ENCODE peak calls at places on chromosomes 11 and 22, in eight cellular contexts. One of them, this sample, is unnamed.

GRCh38 chr11:107713009-107713408 is 1.2 kb upstream of the SLN start:
- DNase-seq in LoVo: no peak
- DNase-seq in NCI-H1092 treated with DMSO at 0.1 percent for 48 hours: peak
- DNase-seq in MCF 10A: no peak
- DNase-seq in activated T-helper 1 cell treated with anti-CD3 and anti-CD28 coated beads, Interleukin-12 subunit alpha, Interleukin-12 subunit beta, Interleukin-2, Interleukin-4 antibody, amounts not matched to agents 30 ng/mL and 10 ng/mL and 1 ng/mL, durations not matched to agents 14 hours and 24 hours and 36 hours: no peak
- DNase-seq in K562: no peak
- DNase-seq in GM04504: no peak
- DNase-seq in glutamatergic neuron: no peak
- DNase-seq in this sample: no peak

GRCh38 chr11:19935507-19935906 is 222.9 kb downstream of the NAV2 start:
- DNase-seq in K562: no peak
- DNase-seq in NCI-H1092 treated with DMSO at 0.1 percent for 48 hours: no peak
- DNase-seq in activated T-helper 1 cell treated with anti-CD3 and anti-CD28 coated beads, Interleukin-12 subunit alpha, Interleukin-12 subunit beta, Interleukin-2, Interleukin-4 antibody, amounts not matched to agents 30 ng/mL and 10 ng/mL and 1 ng/mL, durations not matched to agents 14 hours and 24 hours and 36 hours: no peak
- DNase-seq in MCF 10A: no peak
- DNase-seq in glutamatergic neuron: no peak
- DNase-seq in GM04504: peak
- DNase-seq in LoVo: peak
- DNase-seq in this sample: peak

GRCh38 chr11:102849319-102849718 is 5.9 kb upstream of the MMP3 start:
- DNase-seq in K562: no peak
- DNase-seq in LoVo: peak
- DNase-seq in GM04504: peak
- DNase-seq in NCI-H1092 treated with DMSO at 0.1 percent for 48 hours: no peak
- DNase-seq in activated T-helper 1 cell treated with anti-CD3 and anti-CD28 coated beads, Interleukin-12 subunit alpha, Interleukin-12 subunit beta, Interleukin-2, Interleukin-4 antibody, amounts not matched to agents 30 ng/mL and 10 ng/mL and 1 ng/mL, durations not matched to agents 14 hours and 24 hours and 36 hours: no peak
- DNase-seq in glutamatergic neuron: no peak
- DNase-seq in MCF 10A: peak
- DNase-seq in this sample: no peak

GRCh38 chr11:57429946-57430345 is 3.0 kb upstream of the SLC43A3 start:
- DNase-seq in LoVo: no peak
- DNase-seq in glutamatergic neuron: no peak
- DNase-seq in NCI-H1092 treated with DMSO at 0.1 percent for 48 hours: peak
- DNase-seq in activated T-helper 1 cell treated with anti-CD3 and anti-CD28 coated beads, Interleukin-12 subunit alpha, Interleukin-12 subunit beta, Interleukin-2, Interleukin-4 antibody, amounts not matched to agents 30 ng/mL and 10 ng/mL and 1 ng/mL, durations not matched to agents 14 hours and 24 hours and 36 hours: no peak
- DNase-seq in MCF 10A: no peak
- DNase-seq in GM04504: no peak
- DNase-seq in K562: no peak
- DNase-seq in this sample: no peak

GRCh38 chr11:72741429-72741833 is 10.8 kb downstream of the ARAP1 start:
- DNase-seq in activated T-helper 1 cell treated with anti-CD3 and anti-CD28 coated beads, Interleukin-12 subunit alpha, Interleukin-12 subunit beta, Interleukin-2, Interleukin-4 antibody, amounts not matched to agents 30 ng/mL and 10 ng/mL and 1 ng/mL, durations not matched to agents 14 hours and 24 hours and 36 hours: no peak
- DNase-seq in K562: peak
- DNase-seq in GM04504: no peak
- DNase-seq in LoVo: no peak
- DNase-seq in NCI-H1092 treated with DMSO at 0.1 percent for 48 hours: no peak
- DNase-seq in MCF 10A: peak
- DNase-seq in glutamatergic neuron: no peak
- DNase-seq in this sample: peak

GRCh38 chr22:19805821-19806212 is 45.2 kb downstream of the TBX1 start:
- DNase-seq in GM04504: no peak
- DNase-seq in MCF 10A: peak
- DNase-seq in LoVo: no peak
- DNase-seq in activated T-helper 1 cell treated with anti-CD3 and anti-CD28 coated beads, Interleukin-12 subunit alpha, Interleukin-12 subunit beta, Interleukin-2, Interleukin-4 antibody, amounts not matched to agents 30 ng/mL and 10 ng/mL and 1 ng/mL, durations not matched to agents 14 hours and 24 hours and 36 hours: no peak
- DNase-seq in glutamatergic neuron: no peak
- DNase-seq in NCI-H1092 treated with DMSO at 0.1 percent for 48 hours: no peak
- DNase-seq in K562: no peak
- DNase-seq in this sample: no peak

GRCh38 chr22:30212363-30212995 is 34.1 kb downstream of the LIF start:
- DNase-seq in K562: peak
- DNase-seq in MCF 10A: peak
- DNase-seq in GM04504: peak
- DNase-seq in glutamatergic neuron: no peak
- DNase-seq in LoVo: peak
- DNase-seq in activated T-helper 1 cell treated with anti-CD3 and anti-CD28 coated beads, Interleukin-12 subunit alpha, Interleukin-12 subunit beta, Interleukin-2, Interleukin-4 antibody, amounts not matched to agents 30 ng/mL and 10 ng/mL and 1 ng/mL, durations not matched to agents 14 hours and 24 hours and 36 hours: no peak
- DNase-seq in NCI-H1092 treated with DMSO at 0.1 percent for 48 hours: no peak
- DNase-seq in this sample: peak

GRCh38 chr11:96942855-96943254 is 553.0 kb downstream of the JRKL start:
- DNase-seq in glutamatergic neuron: no peak
- DNase-seq in MCF 10A: no peak
- DNase-seq in K562: no peak
- DNase-seq in GM04504: no peak
- DNase-seq in LoVo: no peak
- DNase-seq in activated T-helper 1 cell treated with anti-CD3 and anti-CD28 coated beads, Interleukin-12 subunit alpha, Interleukin-12 subunit beta, Interleukin-2, Interleukin-4 antibody, amounts not matched to agents 30 ng/mL and 10 ng/mL and 1 ng/mL, durations not matched to agents 14 hours and 24 hours and 36 hours: no peak
- DNase-seq in NCI-H1092 treated with DMSO at 0.1 percent for 48 hours: no peak
- DNase-seq in this sample: no peak

GRCh38 chr11:44788536-44789227 is 61.9 kb downstream of the TSPAN18 start:
- DNase-seq in GM04504: no peak
- DNase-seq in K562: no peak
- DNase-seq in NCI-H1092 treated with DMSO at 0.1 percent for 48 hours: no peak
- DNase-seq in activated T-helper 1 cell treated with anti-CD3 and anti-CD28 coated beads, Interleukin-12 subunit alpha, Interleukin-12 subunit beta, Interleukin-2, Interleukin-4 antibody, amounts not matched to agents 30 ng/mL and 10 ng/mL and 1 ng/mL, durations not matched to agents 14 hours and 24 hours and 36 hours: no peak
- DNase-seq in glutamatergic neuron: no peak
- DNase-seq in MCF 10A: no peak
- DNase-seq in LoVo: no peak
- DNase-seq in this sample: no peak

GRCh38 chr11:126647735-126648134 is 292.2 kb downstream of the ST3GAL4 start:
- DNase-seq in activated T-helper 1 cell treated with anti-CD3 and anti-CD28 coated beads, Interleukin-12 subunit alpha, Interleukin-12 subunit beta, Interleukin-2, Interleukin-4 antibody, amounts not matched to agents 30 ng/mL and 10 ng/mL and 1 ng/mL, durations not matched to agents 14 hours and 24 hours and 36 hours: no peak
- DNase-seq in NCI-H1092 treated with DMSO at 0.1 percent for 48 hours: no peak
- DNase-seq in glutamatergic neuron: no peak
- DNase-seq in K562: no peak
- DNase-seq in MCF 10A: peak
- DNase-seq in GM04504: peak
- DNase-seq in LoVo: peak
- DNase-seq in this sample: peak

GRCh38 chr11:44034639-44035038 is 13.1 kb upstream of the ACCSL start:
- DNase-seq in NCI-H1092 treated with DMSO at 0.1 percent for 48 hours: no peak
- DNase-seq in glutamatergic neuron: no peak
- DNase-seq in activated T-helper 1 cell treated with anti-CD3 and anti-CD28 coated beads, Interleukin-12 subunit alpha, Interleukin-12 subunit beta, Interleukin-2, Interleukin-4 antibody, amounts not matched to agents 30 ng/mL and 10 ng/mL and 1 ng/mL, durations not matched to agents 14 hours and 24 hours and 36 hours: no peak
- DNase-seq in GM04504: no peak
- DNase-seq in K562: no peak
- DNase-seq in LoVo: no peak
- DNase-seq in MCF 10A: no peak
- DNase-seq in this sample: no peak

GRCh38 chr22:18954333-18954732 is 18.2 kb upstream of the PRODH start:
- DNase-seq in K562: peak
- DNase-seq in GM04504: peak
- DNase-seq in activated T-helper 1 cell treated with anti-CD3 and anti-CD28 coated beads, Interleukin-12 subunit alpha, Interleukin-12 subunit beta, Interleukin-2, Interleukin-4 antibody, amounts not matched to agents 30 ng/mL and 10 ng/mL and 1 ng/mL, durations not matched to agents 14 hours and 24 hours and 36 hours: peak
- DNase-seq in glutamatergic neuron: peak
- DNase-seq in NCI-H1092 treated with DMSO at 0.1 percent for 48 hours: peak
- DNase-seq in LoVo: peak
- DNase-seq in MCF 10A: peak
- DNase-seq in this sample: peak

GRCh38 chr11:21810650-21811049 is 382.2 kb upstream of the ANO5 start:
- DNase-seq in MCF 10A: peak
- DNase-seq in K562: no peak
- DNase-seq in LoVo: no peak
- DNase-seq in glutamatergic neuron: no peak
- DNase-seq in activated T-helper 1 cell treated with anti-CD3 and anti-CD28 coated beads, Interleukin-12 subunit alpha, Interleukin-12 subunit beta, Interleukin-2, Interleukin-4 antibody, amounts not matched to agents 30 ng/mL and 10 ng/mL and 1 ng/mL, durations not matched to agents 14 hours and 24 hours and 36 hours: no peak
- DNase-seq in NCI-H1092 treated with DMSO at 0.1 percent for 48 hours: no peak
- DNase-seq in GM04504: no peak
- DNase-seq in this sample: peak